ENCODE peak calls at places on chromosomes 6 and 20, in seven cellular contexts. G is psoas muscle; S is fibroblast of mammary gland; C is A673; J is CD8-positive, alpha-beta T cell; H is kidney epithelial cell; L is A549. B is an unnamed sample.

GRCh38 chr6:20564269-20564668 is 30.0 kb downstream of the CDKAL1 start:
- DNase-seq in G (no peak), J (no peak), H (no peak), S (peak; percentile 35), C (peak; percentile 63), L (peak; percentile 6), B (no peak)

GRCh38 chr6:76697585-76697984 is 625.1 kb upstream of the IMPG1 start:
- DNase-seq in J (no peak), G (no peak), L (peak; percentile 13), C (no peak), H (no peak), S (peak; percentile 28), B (no peak)

GRCh38 chr6:19831358-19831757 is 5.8 kb upstream of the ID4 start:
- DNase-seq in G (no peak), L (no peak), J (no peak), S (no peak), H (no peak), C (no peak), B (no peak)

GRCh38 chr20:63642518-63643247 is 10.5 kb downstream of the STMN3 start:
- DNase-seq in G (peak; percentile 65), H (no peak), S (no peak), J (no peak), C (no peak), L (no peak), B (no peak)

GRCh38 chr20:9140172-9140760 is 71.4 kb downstream of the PLCB4 start:
- DNase-seq in G (no peak), S (no peak), C (no peak), H (no peak), J (no peak), L (no peak), B (no peak)

GRCh38 chr6:20686142-20686541 is 151.9 kb downstream of the CDKAL1 start:
- DNase-seq in C (no peak), G (no peak), H (no peak), S (no peak), J (no peak), L (peak; percentile 10), B (no peak)

GRCh38 chr20:18543932-18544331 is 23.3 kb upstream of the SMIM26 start:
- DNase-seq in C (peak; percentile 42), G (no peak), J (no peak), H (no peak), L (no peak), S (no peak), B (no peak)

GRCh38 chr20:24840121-24840713 is 108.9 kb upstream of the CST7 start:
- DNase-seq in C (no peak), S (no peak), G (no peak), J (no peak), L (no peak), H (no peak), B (no peak)

GRCh38 chr6:34272022-34272926 is 23.5 kb upstream of the SMIM29 start:
- DNase-seq in S (no peak), J (no peak), G (no peak), H (no peak), L (peak; percentile 13), C (no peak), B (no peak)

GRCh38 chr6:33781105-33781975 is 7.6 kb downstream of the LEMD2 start:
- DNase-seq in J (no peak), H (peak; percentile 69), G (no peak), C (no peak), S (no peak), L (peak; percentile 59), B (no peak)

GRCh38 chr20:32970973-32971300 is 33.3 kb downstream of the SUN5 start:
- DNase-seq in L (no peak), G (no peak), C (no peak), S (no peak), J (no peak), H (no peak), B (no peak)

GRCh38 chr6:169454204-169454871 is 200.7 kb upstream of the THBS2 start:
- DNase-seq in H (peak; percentile 28), L (no peak), J (no peak), S (peak; percentile 92), G (peak; percentile 62), C (no peak), B (no peak)

GRCh38 chr6:140546640-140547039 is 1172.2 kb upstream of the CITED2 start:
- DNase-seq in S (peak; percentile 78), G (no peak), J (no peak), H (no peak), C (no peak), L (no peak), B (no peak)

GRCh38 chr20:40254023-40254772 is 434.8 kb downstream of the MAFB start:
- DNase-seq in L (no peak), S (peak; percentile 25), H (no peak), J (no peak), G (no peak), C (peak; percentile 57), B (no peak)

GRCh38 chr6:147341486-147341885 is 137.3 kb downstream of the STXBP5 start:
- DNase-seq in L (no peak), C (no peak), S (no peak), J (no peak), H (peak; percentile 10), G (no peak), B (no peak)

GRCh38 chr6:1179571-1180459 is 132.1 kb upstream of the FOXQ1 start:
- DNase-seq in J (no peak), S (no peak), H (no peak), G (no peak), L (no peak), C (no peak), B (no peak)

DNA sequence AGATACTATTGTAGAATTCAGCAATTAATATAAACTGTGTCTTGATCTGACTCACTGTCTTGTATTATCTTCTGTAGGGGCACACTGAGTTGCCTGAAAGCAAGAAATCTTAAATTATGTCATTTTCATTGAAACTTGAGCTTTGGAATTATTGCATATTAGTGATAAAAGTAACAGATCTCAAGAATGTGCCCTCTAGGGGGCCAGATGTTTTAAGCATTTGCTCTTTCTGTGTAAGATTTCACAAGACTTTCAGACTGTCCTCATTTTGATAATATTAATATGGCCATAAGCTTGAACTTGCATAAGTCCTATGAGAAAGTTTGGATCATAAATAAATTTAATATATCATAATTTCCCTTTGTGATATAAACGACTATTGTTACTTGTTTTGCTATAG is 55.5 kb upstream of the MYO6 start:
- DNase-seq in H (no peak), C (peak; percentile 24), S (peak; percentile 43), J (no peak), G (no peak), L (peak; percentile 28), B (no peak)
- TF ChIP-seq CTCF in H (no peak), C (no peak), S (peak; percentile 30), J (no peak), G (no peak), L (peak; percentile 16), B (peak; percentile 3)

GRCh38 chr6:11571073-11571472 is 33.5 kb downstream of the TMEM170B start:
- DNase-seq in G (no peak), H (no peak), S (no peak), J (no peak), L (no peak), C (no peak), B (no peak)

GRCh38 chr6:11580686-11581085 is 43.1 kb downstream of the TMEM170B start:
- DNase-seq in S (no peak), J (no peak), L (no peak), C (no peak), G (no peak), H (no peak), B (no peak)

GRCh38 chr6:11575408-11576033 is 38.0 kb downstream of the TMEM170B start:
- DNase-seq in C (peak; percentile 80), S (peak; percentile 82), G (no peak), H (peak; percentile 50), L (peak; percentile 84), J (peak; percentile 41), B (peak; percentile 59)
- H3K4me3 ChIP-seq in C (no peak overlapping the region), S (no peak overlapping the region), G (no peak overlapping the region), H (no peak overlapping the region), L (no peak overlapping the region), J (no peak overlapping the region), B (no peak overlapping the region)

GRCh38 chr6:123715243-123715863 is 78.6 kb upstream of the TRDN start:
- DNase-seq in J (no peak), L (peak; percentile 17), G (no peak), C (no peak), S (peak; percentile 50), H (no peak), B (peak; percentile 3)
- TF ChIP-seq CTCF in J (no peak), L (peak; percentile 55), G (peak; percentile 72), C (peak; percentile 77), S (peak; percentile 52), H (peak; percentile 50), B (peak; percentile 36)

DNA sequence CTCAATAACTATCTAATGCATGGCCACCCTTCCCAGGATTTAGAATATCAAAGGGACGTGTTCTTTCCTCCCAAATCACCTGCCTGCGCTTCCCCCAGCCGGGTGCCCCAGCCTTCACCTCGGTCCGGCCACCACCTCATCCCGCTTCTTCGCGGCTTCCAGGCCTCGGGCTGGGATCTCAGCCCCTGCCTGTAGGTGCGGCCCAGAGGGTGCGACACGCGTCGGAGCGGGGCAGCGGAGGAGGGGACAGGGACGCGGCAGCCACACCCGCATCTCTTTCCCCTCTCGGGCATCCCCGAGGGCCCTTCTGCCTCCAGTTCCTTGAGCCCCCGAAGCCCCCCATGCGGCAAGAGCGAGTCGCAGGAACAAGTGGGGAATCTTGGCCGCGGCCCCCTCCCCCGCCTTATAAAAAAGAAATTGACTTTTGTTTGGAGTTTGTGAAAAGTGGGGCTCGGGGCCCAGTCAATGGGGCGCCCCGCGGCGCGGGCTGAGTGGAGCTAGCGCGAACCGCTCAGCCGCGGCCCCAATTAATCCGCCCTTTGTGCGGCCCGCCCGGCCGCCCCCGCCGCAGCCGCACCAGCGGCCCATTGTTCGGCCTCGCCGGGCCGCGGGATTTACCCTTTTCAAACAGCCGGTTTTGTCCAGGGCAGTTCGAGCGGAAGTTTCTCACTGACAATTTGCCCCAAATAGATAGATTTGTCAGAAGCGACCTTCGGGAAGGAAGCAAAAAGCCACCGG is 8.4 kb upstream of the NR2E1 start:
- DNase-seq in H (no peak), G (peak; percentile 42), J (no peak), L (no peak), S (no peak), C (no peak), B (no peak)
- H3K4me3 ChIP-seq in H (no peak overlapping the region), G (peak overlapping the region; percentile 52), J (no peak overlapping the region), L (peak overlapping the region; percentile 45), S (no peak overlapping the region), C (peak overlapping the region; percentile 15), B (no peak overlapping the region)

DNA sequence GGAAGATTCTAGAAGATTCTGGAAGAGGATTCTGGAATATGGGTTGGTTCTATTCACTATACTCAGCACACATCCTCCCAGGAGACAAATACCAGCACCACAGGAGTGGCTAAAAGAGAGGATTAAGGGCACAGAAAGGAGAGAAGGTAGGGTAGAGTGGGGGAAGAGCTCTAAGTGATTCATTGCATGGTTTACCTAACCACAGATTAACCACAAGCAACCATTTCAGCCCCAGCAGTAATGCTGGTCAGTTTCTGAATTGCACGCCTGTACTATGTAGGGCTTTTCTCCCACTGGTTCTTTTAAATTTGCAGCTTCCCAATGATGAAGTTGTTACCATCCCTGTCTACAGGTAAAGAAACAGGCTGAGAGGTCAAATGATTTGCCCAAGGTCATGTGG is 192.7 kb upstream of the PMEPA1 start:
- DNase-seq in L (no peak), H (peak; percentile 64), J (no peak), C (no peak), S (peak; percentile 28), G (no peak), B (no peak)
- TF ChIP-seq CTCF in L (no peak), H (peak; percentile 22), J (no peak), C (no peak), S (no peak), G (no peak), B (peak; percentile 20)

GRCh38 chr6:2876210-2877056 is 26.7 kb downstream of the SERPINB9 start:
- DNase-seq in S (peak; percentile 94), J (no peak), C (no peak), L (peak; percentile 86), G (peak; percentile 83), H (peak; percentile 88), B (no peak)
- H3K4me3 ChIP-seq in S (peak overlapping the region; percentile 24), J (peak overlapping the region; percentile 33), C (peak overlapping the region; percentile 48), L (peak overlapping the region; percentile 44), G (peak overlapping the region; percentile 67), H (peak overlapping the region; percentile 42), B (no peak overlapping the region)

B was measured in GM12864.